ENCODE peak calls at places on chromosomes 13 and 19, in seven cellular contexts. One of them, this sample, is unnamed.

GRCh38 chr19:1354496-1355257 is 29.0 kb upstream of the NDUFS7 start:
- DNase-seq in AG09319: peak
- DNase-seq in lower lobe of right lung: peak
- DNase-seq in fibroblast of villous mesenchyme: peak
- DNase-seq in heart right ventricle: peak
- DNase-seq in GM10248: peak
- DNase-seq in Calu3: peak
- DNase-seq in this sample: peak

GRCh38 chr13:29476046-29476445 is 119.4 kb downstream of the SLC7A1 start:
- DNase-seq in lower lobe of right lung: no peak
- DNase-seq in Calu3: no peak
- DNase-seq in AG09319: no peak
- DNase-seq in fibroblast of villous mesenchyme: no peak
- DNase-seq in GM10248: no peak
- DNase-seq in heart right ventricle: no peak
- DNase-seq in this sample: no peak

GRCh38 chr13:113837554-113838355 is 26.1 kb downstream of the GAS6 start:
- DNase-seq in heart right ventricle: peak
- DNase-seq in lower lobe of right lung: peak
- DNase-seq in AG09319: peak
- DNase-seq in Calu3: peak
- DNase-seq in GM10248: no peak
- DNase-seq in fibroblast of villous mesenchyme: peak
- DNase-seq in this sample: peak

GRCh38 chr19:33868821-33869412 is 72.2 kb downstream of the KCTD15 start:
- DNase-seq in fibroblast of villous mesenchyme: peak
- DNase-seq in lower lobe of right lung: no peak
- DNase-seq in GM10248: no peak
- DNase-seq in AG09319: no peak
- DNase-seq in heart right ventricle: peak
- DNase-seq in Calu3: no peak
- DNase-seq in this sample: no peak

GRCh38 chr19:4352701-4353121 is 9.3 kb downstream of the MPND start:
- DNase-seq in AG09319: no peak
- DNase-seq in Calu3: peak
- DNase-seq in lower lobe of right lung: peak
- DNase-seq in heart right ventricle: no peak
- DNase-seq in fibroblast of villous mesenchyme: peak
- DNase-seq in GM10248: peak
- DNase-seq in this sample: no peak

GRCh38 chr13:32530841-32531253 is 7.7 kb downstream of the N4BP2L2 start:
- DNase-seq in Calu3: no peak
- DNase-seq in fibroblast of villous mesenchyme: peak
- DNase-seq in AG09319: peak
- DNase-seq in lower lobe of right lung: no peak
- DNase-seq in GM10248: peak
- DNase-seq in heart right ventricle: no peak
- DNase-seq in this sample: peak

GRCh38 chr19:3178973-3179738 is 587 bp downstream of the S1PR4 start:
- DNase-seq in GM10248: no peak
- DNase-seq in AG09319: no peak
- DNase-seq in Calu3: no peak
- DNase-seq in lower lobe of right lung: no peak
- DNase-seq in fibroblast of villous mesenchyme: no peak
- DNase-seq in heart right ventricle: no peak
- DNase-seq in this sample: no peak

GRCh38 chr13:23870356-23871146 is 18.6 kb downstream of the MIPEP start:
- DNase-seq in heart right ventricle: no peak
- DNase-seq in GM10248: no peak
- DNase-seq in Calu3: no peak
- DNase-seq in fibroblast of villous mesenchyme: no peak
- DNase-seq in lower lobe of right lung: no peak
- DNase-seq in AG09319: no peak
- DNase-seq in this sample: no peak

GRCh38 chr13:99984463-99985242 is 3.1 kb downstream of the ZIC2 start:
- DNase-seq in GM10248: no peak
- DNase-seq in fibroblast of villous mesenchyme: no peak
- DNase-seq in lower lobe of right lung: no peak
- DNase-seq in heart right ventricle: no peak
- DNase-seq in Calu3: no peak
- DNase-seq in AG09319: no peak
- DNase-seq in this sample: no peak

GRCh38 chr19:2775556-2776430 is 7.3 kb downstream of the SGTA start:
- DNase-seq in heart right ventricle: peak
- DNase-seq in Calu3: no peak
- DNase-seq in AG09319: no peak
- DNase-seq in GM10248: peak
- DNase-seq in fibroblast of villous mesenchyme: peak
- DNase-seq in lower lobe of right lung: peak
- DNase-seq in this sample: no peak

GRCh38 chr13:106471957-106472543 is 63.4 kb downstream of the EFNB2 start:
- DNase-seq in lower lobe of right lung: no peak
- DNase-seq in fibroblast of villous mesenchyme: peak
- DNase-seq in GM10248: no peak
- DNase-seq in heart right ventricle: no peak
- DNase-seq in AG09319: no peak
- DNase-seq in Calu3: peak
- DNase-seq in this sample: peak

GRCh38 chr13:45412274-45413049 is 5.7 kb downstream of the SLC25A30 start:
- DNase-seq in Calu3: no peak
- DNase-seq in lower lobe of right lung: no peak
- DNase-seq in GM10248: no peak
- DNase-seq in heart right ventricle: no peak
- DNase-seq in fibroblast of villous mesenchyme: no peak
- DNase-seq in AG09319: no peak
- DNase-seq in this sample: no peak

GRCh38 chr19:44625531-44626066 is 12.2 kb downstream of the IGSF23 start:
- DNase-seq in lower lobe of right lung: no peak
- DNase-seq in Calu3: no peak
- DNase-seq in AG09319: no peak
- DNase-seq in fibroblast of villous mesenchyme: no peak
- DNase-seq in GM10248: no peak
- DNase-seq in heart right ventricle: no peak
- DNase-seq in this sample: no peak

GRCh38 chr19:38303517-38304351 is at the start of gene C19orf33:
- DNase-seq in lower lobe of right lung: peak
- DNase-seq in fibroblast of villous mesenchyme: peak
- DNase-seq in heart right ventricle: no peak
- DNase-seq in GM10248: no peak
- DNase-seq in AG09319: no peak
- DNase-seq in Calu3: peak
- DNase-seq in this sample: no peak

GRCh38 chr13:73421310-73421912 is 362.6 kb downstream of the KLF5 start:
- DNase-seq in fibroblast of villous mesenchyme: no peak
- DNase-seq in GM10248: no peak
- DNase-seq in AG09319: no peak
- DNase-seq in Calu3: peak
- DNase-seq in lower lobe of right lung: no peak
- DNase-seq in heart right ventricle: no peak
- DNase-seq in this sample: no peak

GRCh38 chr19:51607920-51608562 is 22.2 kb downstream of the SIGLEC5 start:
- DNase-seq in lower lobe of right lung: peak
- DNase-seq in AG09319: peak
- DNase-seq in heart right ventricle: peak
- DNase-seq in Calu3: peak
- DNase-seq in fibroblast of villous mesenchyme: peak
- DNase-seq in GM10248: peak
- DNase-seq in this sample: no peak
- TF ChIP-seq CTCF in lower lobe of right lung: peak
- TF ChIP-seq CTCF in AG09319: peak
- TF ChIP-seq CTCF in heart right ventricle: peak
- TF ChIP-seq CTCF in Calu3: peak
- TF ChIP-seq CTCF in fibroblast of villous mesenchyme: peak
- TF ChIP-seq CTCF in GM10248: peak
- TF ChIP-seq CTCF in this sample: peak

GRCh38 chr13:50573046-50573445 is 270.4 kb downstream of the DLEU7 start:
- DNase-seq in GM10248: no peak
- DNase-seq in heart right ventricle: no peak
- DNase-seq in Calu3: no peak
- DNase-seq in fibroblast of villous mesenchyme: no peak
- DNase-seq in AG09319: no peak
- DNase-seq in lower lobe of right lung: no peak
- DNase-seq in this sample: no peak

GRCh38 chr13:50574731-50575130 is 268.8 kb downstream of the DLEU7 start:
- DNase-seq in AG09319: no peak
- DNase-seq in heart right ventricle: no peak
- DNase-seq in fibroblast of villous mesenchyme: no peak
- DNase-seq in lower lobe of right lung: no peak
- DNase-seq in Calu3: no peak
- DNase-seq in GM10248: no peak
- DNase-seq in this sample: peak

GRCh38 chr13:50575138-50575537 is 268.4 kb downstream of the DLEU7 start:
- DNase-seq in Calu3: no peak
- DNase-seq in GM10248: no peak
- DNase-seq in AG09319: no peak
- DNase-seq in lower lobe of right lung: no peak
- DNase-seq in fibroblast of villous mesenchyme: no peak
- DNase-seq in heart right ventricle: no peak
- DNase-seq in this sample: no peak

GRCh38 chr13:50576156-50576555 is 267.3 kb downstream of the DLEU7 start:
- DNase-seq in GM10248: no peak
- DNase-seq in lower lobe of right lung: peak
- DNase-seq in AG09319: no peak
- DNase-seq in heart right ventricle: no peak
- DNase-seq in fibroblast of villous mesenchyme: no peak
- DNase-seq in Calu3: no peak
- DNase-seq in this sample: no peak

GRCh38 chr13:50572129-50572528 is 271.4 kb downstream of the DLEU7 start:
- DNase-seq in heart right ventricle: no peak
- DNase-seq in AG09319: no peak
- DNase-seq in fibroblast of villous mesenchyme: no peak
- DNase-seq in lower lobe of right lung: no peak
- DNase-seq in GM10248: no peak
- DNase-seq in Calu3: no peak
- DNase-seq in this sample: no peak
- TF ChIP-seq CTCF in heart right ventricle: no peak
- TF ChIP-seq CTCF in AG09319: no peak
- TF ChIP-seq CTCF in fibroblast of villous mesenchyme: no peak
- TF ChIP-seq CTCF in lower lobe of right lung: no peak
- TF ChIP-seq CTCF in GM10248: no peak
- TF ChIP-seq CTCF in Calu3: no peak
- TF ChIP-seq CTCF in this sample: no peak

DNA sequence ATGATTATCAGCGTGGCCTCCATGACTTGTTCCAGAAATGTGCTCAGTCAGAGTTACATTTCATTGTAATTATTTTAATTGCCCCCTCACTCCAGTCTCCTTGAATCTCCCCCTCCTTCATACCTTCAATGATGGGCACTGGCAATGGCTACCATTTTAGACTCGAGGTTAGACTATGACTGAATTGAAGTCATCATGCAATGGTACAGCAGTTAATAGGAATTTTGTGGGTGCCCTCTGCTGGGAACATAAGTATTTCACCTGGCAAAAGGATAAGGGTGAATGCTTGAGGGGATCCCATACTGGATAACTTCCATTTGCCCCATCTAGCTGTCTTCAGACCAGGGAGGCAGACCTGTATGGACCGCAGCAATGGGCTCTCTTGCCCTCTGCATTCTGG is 32.2 kb upstream of the USP12 start:
- DNase-seq in lower lobe of right lung: no peak
- DNase-seq in fibroblast of villous mesenchyme: peak
- DNase-seq in heart right ventricle: no peak
- DNase-seq in GM10248: no peak
- DNase-seq in AG09319: no peak
- DNase-seq in Calu3: no peak
- DNase-seq in this sample: no peak
- TF ChIP-seq CTCF in lower lobe of right lung: no peak
- TF ChIP-seq CTCF in fibroblast of villous mesenchyme: peak
- TF ChIP-seq CTCF in heart right ventricle: peak
- TF ChIP-seq CTCF in GM10248: peak
- TF ChIP-seq CTCF in AG09319: no peak
- TF ChIP-seq CTCF in Calu3: no peak
- TF ChIP-seq CTCF in this sample: peak

GRCh38 chr13:51768976-51769375 is 35.0 kb downstream of the DHRS12 start:
- DNase-seq in fibroblast of villous mesenchyme: no peak
- DNase-seq in lower lobe of right lung: no peak
- DNase-seq in heart right ventricle: no peak
- DNase-seq in Calu3: no peak
- DNase-seq in GM10248: no peak
- DNase-seq in AG09319: no peak
- DNase-seq in this sample: no peak

GRCh38 chr13:51767100-51767499 is 36.9 kb downstream of the DHRS12 start:
- DNase-seq in GM10248: no peak
- DNase-seq in AG09319: no peak
- DNase-seq in Calu3: no peak
- DNase-seq in fibroblast of villous mesenchyme: no peak
- DNase-seq in heart right ventricle: no peak
- DNase-seq in lower lobe of right lung: no peak
- DNase-seq in this sample: no peak

GRCh38 chr13:51769455-51770127 is 34.4 kb downstream of the DHRS12 start:
- DNase-seq in Calu3: no peak
- DNase-seq in fibroblast of villous mesenchyme: peak
- DNase-seq in heart right ventricle: peak
- DNase-seq in lower lobe of right lung: no peak
- DNase-seq in GM10248: no peak
- DNase-seq in AG09319: no peak
- DNase-seq in this sample: no peak

GRCh38 chr13:51770160-51770559 is 33.8 kb downstream of the DHRS12 start:
- DNase-seq in AG09319: no peak
- DNase-seq in Calu3: no peak
- DNase-seq in GM10248: no peak
- DNase-seq in heart right ventricle: no peak
- DNase-seq in fibroblast of villous mesenchyme: no peak
- DNase-seq in lower lobe of right lung: no peak
- DNase-seq in this sample: no peak

GRCh38 chr13:51768378-51768921 is 35.5 kb downstream of the DHRS12 start:
- DNase-seq in fibroblast of villous mesenchyme: no peak
- DNase-seq in lower lobe of right lung: no peak
- DNase-seq in heart right ventricle: no peak
- DNase-seq in AG09319: no peak
- DNase-seq in Calu3: no peak
- DNase-seq in GM10248: no peak
- DNase-seq in this sample: no peak
- TF ChIP-seq CTCF in fibroblast of villous mesenchyme: no peak
- TF ChIP-seq CTCF in lower lobe of right lung: no peak
- TF ChIP-seq CTCF in heart right ventricle: peak
- TF ChIP-seq CTCF in AG09319: no peak
- TF ChIP-seq CTCF in Calu3: no peak
- TF ChIP-seq CTCF in GM10248: no peak
- TF ChIP-seq CTCF in this sample: no peak

This sample was measured in BJ.